ENCODE peak calls at places on chromosomes 7 and 10, in nine cellular contexts. One of them, this sample, is unnamed.

GRCh38 chr10:29667191-29667590 is 32.4 kb upstream of the SVIL start:
- DNase-seq in CD4-positive, alpha-beta T cell: no peak
- DNase-seq in HTR-8/SVneo: no peak
- DNase-seq in tibial artery: no peak
- DNase-seq in RKO: no peak
- DNase-seq in activated CD4-positive, alpha-beta T cell treated with anti-CD3 and anti-CD28 coated beads, Interleukin-2, amount 10 ng/mL, durations not matched to agents 7 days and 5 days: no peak
- DNase-seq in ACHN: no peak
- DNase-seq in fibroblast of lung: no peak
- DNase-seq in AG08396: no peak
- DNase-seq in this sample: peak; percentile 71

GRCh38 chr10:43214071-43214955 is 52.6 kb downstream of the RASGEF1A start:
- DNase-seq in tibial artery: no peak
- DNase-seq in activated CD4-positive, alpha-beta T cell treated with anti-CD3 and anti-CD28 coated beads, Interleukin-2, amount 10 ng/mL, durations not matched to agents 7 days and 5 days: no peak
- DNase-seq in HTR-8/SVneo: no peak
- DNase-seq in RKO: peak; percentile 39
- DNase-seq in ACHN: peak; percentile 64
- DNase-seq in fibroblast of lung: peak; percentile 59
- DNase-seq in AG08396: peak; percentile 71
- DNase-seq in CD4-positive, alpha-beta T cell: no peak
- DNase-seq in this sample: no peak

GRCh38 chr7:23106491-23106800 is 861 bp downstream of the KLHL7 start:
- DNase-seq in CD4-positive, alpha-beta T cell: no peak
- DNase-seq in activated CD4-positive, alpha-beta T cell treated with anti-CD3 and anti-CD28 coated beads, Interleukin-2, amount 10 ng/mL, durations not matched to agents 7 days and 5 days: no peak
- DNase-seq in ACHN: no peak
- DNase-seq in fibroblast of lung: peak; percentile 48
- DNase-seq in tibial artery: no peak
- DNase-seq in AG08396: no peak
- DNase-seq in RKO: no peak
- DNase-seq in HTR-8/SVneo: no peak
- DNase-seq in this sample: peak; percentile 80

GRCh38 chr10:14878266-14879054 is at the start of gene SUV39H2:
- DNase-seq in ACHN: peak; percentile 92
- DNase-seq in RKO: peak; percentile 97
- DNase-seq in CD4-positive, alpha-beta T cell: peak; percentile 90
- DNase-seq in tibial artery: peak; percentile 94
- DNase-seq in HTR-8/SVneo: peak; percentile 93
- DNase-seq in AG08396: peak; percentile 100
- DNase-seq in fibroblast of lung: peak; percentile 92
- DNase-seq in activated CD4-positive, alpha-beta T cell treated with anti-CD3 and anti-CD28 coated beads, Interleukin-2, amount 10 ng/mL, durations not matched to agents 7 days and 5 days: peak; percentile 94
- DNase-seq in this sample: peak; percentile 96

GRCh38 chr10:28276384-28276783 is 26.5 kb downstream of the MPP7 start:
- DNase-seq in fibroblast of lung: no peak
- DNase-seq in AG08396: no peak
- DNase-seq in ACHN: no peak
- DNase-seq in HTR-8/SVneo: no peak
- DNase-seq in tibial artery: no peak
- DNase-seq in activated CD4-positive, alpha-beta T cell treated with anti-CD3 and anti-CD28 coated beads, Interleukin-2, amount 10 ng/mL, durations not matched to agents 7 days and 5 days: no peak
- DNase-seq in CD4-positive, alpha-beta T cell: no peak
- DNase-seq in RKO: no peak
- DNase-seq in this sample: no peak

GRCh38 chr10:1571587-1572237 is 165.6 kb downstream of the ADARB2 start:
- DNase-seq in activated CD4-positive, alpha-beta T cell treated with anti-CD3 and anti-CD28 coated beads, Interleukin-2, amount 10 ng/mL, durations not matched to agents 7 days and 5 days: no peak
- DNase-seq in AG08396: no peak
- DNase-seq in CD4-positive, alpha-beta T cell: no peak
- DNase-seq in fibroblast of lung: no peak
- DNase-seq in RKO: no peak
- DNase-seq in HTR-8/SVneo: no peak
- DNase-seq in ACHN: no peak
- DNase-seq in tibial artery: no peak
- DNase-seq in this sample: no peak

GRCh38 chr10:86401588-86402282 is 35.1 kb upstream of the GRID1 start:
- DNase-seq in ACHN: no peak
- DNase-seq in activated CD4-positive, alpha-beta T cell treated with anti-CD3 and anti-CD28 coated beads, Interleukin-2, amount 10 ng/mL, durations not matched to agents 7 days and 5 days: peak; percentile 22
- DNase-seq in RKO: no peak
- DNase-seq in CD4-positive, alpha-beta T cell: peak; percentile 13
- DNase-seq in fibroblast of lung: no peak
- DNase-seq in tibial artery: no peak
- DNase-seq in AG08396: no peak
- DNase-seq in HTR-8/SVneo: no peak
- DNase-seq in this sample: peak; percentile 59

GRCh38 chr7:18831381-18831901 is 286.0 kb downstream of the TWIST1 start:
- DNase-seq in ACHN: no peak
- DNase-seq in RKO: no peak
- DNase-seq in fibroblast of lung: no peak
- DNase-seq in HTR-8/SVneo: no peak
- DNase-seq in CD4-positive, alpha-beta T cell: no peak
- DNase-seq in AG08396: no peak
- DNase-seq in activated CD4-positive, alpha-beta T cell treated with anti-CD3 and anti-CD28 coated beads, Interleukin-2, amount 10 ng/mL, durations not matched to agents 7 days and 5 days: no peak
- DNase-seq in tibial artery: peak; percentile 31
- DNase-seq in this sample: no peak

GRCh38 chr7:121298831-121299239 is 30.0 kb upstream of the WNT16 start:
- DNase-seq in activated CD4-positive, alpha-beta T cell treated with anti-CD3 and anti-CD28 coated beads, Interleukin-2, amount 10 ng/mL, durations not matched to agents 7 days and 5 days: no peak
- DNase-seq in HTR-8/SVneo: no peak
- DNase-seq in CD4-positive, alpha-beta T cell: no peak
- DNase-seq in tibial artery: no peak
- DNase-seq in RKO: no peak
- DNase-seq in fibroblast of lung: no peak
- DNase-seq in ACHN: no peak
- DNase-seq in AG08396: no peak
- DNase-seq in this sample: no peak

GRCh38 chr10:71633935-71634334 is 85.6 kb downstream of the C10orf105 start:
- DNase-seq in CD4-positive, alpha-beta T cell: no peak
- DNase-seq in AG08396: no peak
- DNase-seq in tibial artery: no peak
- DNase-seq in activated CD4-positive, alpha-beta T cell treated with anti-CD3 and anti-CD28 coated beads, Interleukin-2, amount 10 ng/mL, durations not matched to agents 7 days and 5 days: no peak
- DNase-seq in fibroblast of lung: no peak
- DNase-seq in RKO: no peak
- DNase-seq in HTR-8/SVneo: no peak
- DNase-seq in ACHN: no peak
- DNase-seq in this sample: no peak

GRCh38 chr10:99709480-99710229 is 22.3 kb downstream of the COX15 start:
- DNase-seq in RKO: peak; percentile 49
- DNase-seq in tibial artery: no peak
- DNase-seq in activated CD4-positive, alpha-beta T cell treated with anti-CD3 and anti-CD28 coated beads, Interleukin-2, amount 10 ng/mL, durations not matched to agents 7 days and 5 days: no peak
- DNase-seq in AG08396: peak; percentile 18
- DNase-seq in CD4-positive, alpha-beta T cell: no peak
- DNase-seq in HTR-8/SVneo: no peak
- DNase-seq in ACHN: peak; percentile 29
- DNase-seq in fibroblast of lung: peak; percentile 57
- DNase-seq in this sample: peak; percentile 44

GRCh38 chr10:58382489-58382995 is 2.7 kb upstream of the TFAM start:
- DNase-seq in ACHN: no peak
- DNase-seq in AG08396: no peak
- DNase-seq in activated CD4-positive, alpha-beta T cell treated with anti-CD3 and anti-CD28 coated beads, Interleukin-2, amount 10 ng/mL, durations not matched to agents 7 days and 5 days: no peak
- DNase-seq in RKO: no peak
- DNase-seq in fibroblast of lung: no peak
- DNase-seq in CD4-positive, alpha-beta T cell: no peak
- DNase-seq in tibial artery: no peak
- DNase-seq in HTR-8/SVneo: no peak
- DNase-seq in this sample: no peak

GRCh38 chr10:96588060-96588554 is 1.3 kb upstream of the TM9SF3 start:
- DNase-seq in HTR-8/SVneo: no peak
- DNase-seq in fibroblast of lung: no peak
- DNase-seq in CD4-positive, alpha-beta T cell: no peak
- DNase-seq in RKO: no peak
- DNase-seq in ACHN: peak; percentile 66
- DNase-seq in AG08396: no peak
- DNase-seq in activated CD4-positive, alpha-beta T cell treated with anti-CD3 and anti-CD28 coated beads, Interleukin-2, amount 10 ng/mL, durations not matched to agents 7 days and 5 days: no peak
- DNase-seq in tibial artery: no peak
- DNase-seq in this sample: no peak

GRCh38 chr7:94656925-94657731 is 1.2 kb upstream of the SGCE start:
- DNase-seq in ACHN: peak; percentile 48
- DNase-seq in activated CD4-positive, alpha-beta T cell treated with anti-CD3 and anti-CD28 coated beads, Interleukin-2, amount 10 ng/mL, durations not matched to agents 7 days and 5 days: peak; percentile 12
- DNase-seq in RKO: no peak
- DNase-seq in CD4-positive, alpha-beta T cell: no peak
- DNase-seq in HTR-8/SVneo: no peak
- DNase-seq in tibial artery: no peak
- DNase-seq in AG08396: no peak
- DNase-seq in fibroblast of lung: peak; percentile 41
- DNase-seq in this sample: peak; percentile 46

GRCh38 chr10:132904169-132904813 is 38.1 kb downstream of the CFAP46 start:
- DNase-seq in AG08396: peak; percentile 83
- DNase-seq in fibroblast of lung: peak; percentile 20
- DNase-seq in CD4-positive, alpha-beta T cell: no peak
- DNase-seq in activated CD4-positive, alpha-beta T cell treated with anti-CD3 and anti-CD28 coated beads, Interleukin-2, amount 10 ng/mL, durations not matched to agents 7 days and 5 days: peak; percentile 33
- DNase-seq in ACHN: peak; percentile 55
- DNase-seq in HTR-8/SVneo: peak; percentile 57
- DNase-seq in RKO: peak; percentile 49
- DNase-seq in tibial artery: peak; percentile 12
- DNase-seq in this sample: peak; percentile 70

GRCh38 chr7:555551-556160 is 36.0 kb upstream of the PDGFA start:
- DNase-seq in AG08396: no peak
- DNase-seq in RKO: no peak
- DNase-seq in activated CD4-positive, alpha-beta T cell treated with anti-CD3 and anti-CD28 coated beads, Interleukin-2, amount 10 ng/mL, durations not matched to agents 7 days and 5 days: no peak
- DNase-seq in HTR-8/SVneo: no peak
- DNase-seq in tibial artery: no peak
- DNase-seq in ACHN: no peak
- DNase-seq in CD4-positive, alpha-beta T cell: no peak
- DNase-seq in fibroblast of lung: no peak
- DNase-seq in this sample: no peak

GRCh38 chr7:152054377-152055230 is 29.1 kb downstream of the GALNT11 start:
- DNase-seq in ACHN: no peak
- DNase-seq in tibial artery: peak; percentile 56
- DNase-seq in AG08396: peak; percentile 48
- DNase-seq in activated CD4-positive, alpha-beta T cell treated with anti-CD3 and anti-CD28 coated beads, Interleukin-2, amount 10 ng/mL, durations not matched to agents 7 days and 5 days: no peak
- DNase-seq in fibroblast of lung: peak; percentile 85
- DNase-seq in CD4-positive, alpha-beta T cell: no peak
- DNase-seq in RKO: no peak
- DNase-seq in HTR-8/SVneo: no peak
- DNase-seq in this sample: peak; percentile 23

GRCh38 chr10:118483496-118483895 is 112.0 kb downstream of the PRLHR start:
- DNase-seq in ACHN: no peak
- DNase-seq in tibial artery: no peak
- DNase-seq in activated CD4-positive, alpha-beta T cell treated with anti-CD3 and anti-CD28 coated beads, Interleukin-2, amount 10 ng/mL, durations not matched to agents 7 days and 5 days: no peak
- DNase-seq in fibroblast of lung: no peak
- DNase-seq in AG08396: no peak
- DNase-seq in HTR-8/SVneo: no peak
- DNase-seq in RKO: no peak
- DNase-seq in CD4-positive, alpha-beta T cell: no peak
- DNase-seq in this sample: peak; percentile 19

GRCh38 chr10:77842652-77843212 is 83.8 kb downstream of the DLG5 start:
- DNase-seq in activated CD4-positive, alpha-beta T cell treated with anti-CD3 and anti-CD28 coated beads, Interleukin-2, amount 10 ng/mL, durations not matched to agents 7 days and 5 days: no peak
- DNase-seq in AG08396: no peak
- DNase-seq in fibroblast of lung: no peak
- DNase-seq in CD4-positive, alpha-beta T cell: no peak
- DNase-seq in ACHN: peak; percentile 14
- DNase-seq in tibial artery: no peak
- DNase-seq in HTR-8/SVneo: no peak
- DNase-seq in RKO: no peak
- DNase-seq in this sample: no peak

GRCh38 chr10:52111151-52111891 is 202.8 kb upstream of the DKK1 start:
- DNase-seq in RKO: no peak
- DNase-seq in CD4-positive, alpha-beta T cell: no peak
- DNase-seq in ACHN: no peak
- DNase-seq in HTR-8/SVneo: no peak
- DNase-seq in fibroblast of lung: no peak
- DNase-seq in activated CD4-positive, alpha-beta T cell treated with anti-CD3 and anti-CD28 coated beads, Interleukin-2, amount 10 ng/mL, durations not matched to agents 7 days and 5 days: no peak
- DNase-seq in tibial artery: no peak
- DNase-seq in AG08396: no peak
- DNase-seq in this sample: no peak

GRCh38 chr7:127885843-127886242 is 145.4 kb downstream of the LRRC4 start:
- DNase-seq in HTR-8/SVneo: peak; percentile 10
- DNase-seq in ACHN: peak; percentile 50
- DNase-seq in CD4-positive, alpha-beta T cell: no peak
- DNase-seq in tibial artery: peak; percentile 51
- DNase-seq in activated CD4-positive, alpha-beta T cell treated with anti-CD3 and anti-CD28 coated beads, Interleukin-2, amount 10 ng/mL, durations not matched to agents 7 days and 5 days: no peak
- DNase-seq in RKO: peak; percentile 47
- DNase-seq in fibroblast of lung: peak; percentile 85
- DNase-seq in AG08396: peak; percentile 58
- DNase-seq in this sample: no peak

GRCh38 chr7:33589911-33590310 is 315.4 kb upstream of the BMPER start:
- DNase-seq in HTR-8/SVneo: no peak
- DNase-seq in AG08396: no peak
- DNase-seq in activated CD4-positive, alpha-beta T cell treated with anti-CD3 and anti-CD28 coated beads, Interleukin-2, amount 10 ng/mL, durations not matched to agents 7 days and 5 days: no peak
- DNase-seq in fibroblast of lung: no peak
- DNase-seq in tibial artery: no peak
- DNase-seq in RKO: no peak
- DNase-seq in CD4-positive, alpha-beta T cell: no peak
- DNase-seq in ACHN: no peak
- DNase-seq in this sample: no peak

This sample was measured in GM23338.